ENCODE peak calls at places on chromosome 1, in eight cellular contexts. U is HCT116, Z is IMR-90, D is fibroblast of lung, T is neuronal stem cell, O is SK-N-SH, X is astrocyte, P is neural progenitor cell. A is an unnamed sample. For H3K4me1, the result is how much of the 10 kb centered on the place peaks cover.

GRCh38 chr1:156608981-156609380 is 7.7 kb upstream of the GPATCH4 start:
- DNase-seq in T (no peak), U (no peak), D (no peak), X (no peak), Z (no peak), O (peak), P (peak), A (peak)

GRCh38 chr1:6025269-6026094 is 20.2 kb upstream of the KCNAB2 start:
- DNase-seq in Z (peak), U (no peak), D (no peak), P (no peak), T (no peak), X (no peak), O (no peak), A (peak)

GRCh38 chr1:33820804-33821203 is 43.1 kb upstream of the HMGB4 start:
- DNase-seq in Z (no peak), P (no peak), O (no peak), X (no peak), T (no peak), U (no peak), D (no peak), A (no peak)

GRCh38 chr1:12097321-12097720 is 34.2 kb downstream of the TNFRSF8 start:
- DNase-seq in D (no peak), P (no peak), U (no peak), X (peak), Z (peak), O (no peak), T (no peak), A (peak)

GRCh38 chr1:30250338-30251022 is 472.9 kb downstream of the MATN1 start:
- DNase-seq in U (no peak), X (no peak), O (no peak), D (no peak), P (no peak), T (no peak), Z (no peak), A (no peak)

GRCh38 chr1:8075511-8076051 is 49.5 kb upstream of the ERRFI1 start:
- DNase-seq in T (no peak), D (no peak), U (no peak), X (peak), Z (peak), O (no peak), P (no peak), A (peak)

GRCh38 chr1:30764396-30764795 is 6.8 kb upstream of the LAPTM5 start:
- DNase-seq in X (no peak), Z (no peak), U (no peak), P (no peak), O (no peak), T (no peak), D (no peak), A (no peak)

GRCh38 chr1:10613340-10613739 is 138.6 kb downstream of the PEX14 start:
- DNase-seq in U (no peak), X (no peak), T (no peak), D (no peak), O (no peak), P (no peak), Z (no peak), A (no peak)

GRCh38 chr1:240820816-240821215 is 208.9 kb upstream of the GREM2 start:
- DNase-seq in P (no peak), U (no peak), Z (no peak), O (no peak), D (no peak), T (no peak), X (no peak), A (no peak)

GRCh38 chr1:65209005-65209885 is 61.2 kb downstream of the AK4 start:
- DNase-seq in O (peak), T (no peak), X (peak), D (peak), U (peak), Z (peak), P (peak), A (peak)

GRCh38 chr1:214216779-214217178 is 64.2 kb upstream of the SMYD2 start:
- DNase-seq in P (no peak), O (no peak), U (no peak), X (no peak), D (no peak), Z (no peak), T (no peak), A (no peak)

GRCh38 chr1:216710598-216711333 is 12.5 kb downstream of the ESRRG start:
- DNase-seq in D (no peak), X (no peak), Z (no peak), T (no peak), O (no peak), U (no peak), P (no peak), A (no peak)

GRCh38 chr1:84347547-84348239 is 46.2 kb downstream of the SAMD13 start:
- DNase-seq in Z (peak), T (no peak), P (peak), X (peak), D (peak), U (no peak), O (no peak), A (peak)

GRCh38 chr1:195597929-195598328 is 1010.3 kb downstream of the KCNT2 start:
- DNase-seq in P (no peak), Z (no peak), O (no peak), X (no peak), U (no peak), T (no peak), D (no peak), A (no peak)

GRCh38 chr1:247111636-247112478 is 7.7 kb upstream of the ZNF669 start:
- DNase-seq in O (peak), T (peak), U (no peak), P (peak), D (peak), Z (peak), X (peak), A (peak)

GRCh38 chr1:10179751-10180150 is 30.6 kb upstream of the KIF1B start:
- DNase-seq in P (peak), U (no peak), D (no peak), T (peak), X (no peak), O (no peak), Z (no peak), A (no peak)

GRCh38 chr1:201222125-201222524 is 31.5 kb downstream of the IGFN1 start:
- DNase-seq in D (no peak), X (no peak), T (no peak), U (no peak), Z (no peak), P (no peak), O (no peak), A (no peak)

GRCh38 chr1:153346067-153346723 is 2.4 kb downstream of the PGLYRP4 start:
- DNase-seq in O (no peak), Z (no peak), X (no peak), D (no peak), U (no peak), P (no peak), T (no peak), A (no peak)

GRCh38 chr1:85321237-85321964 is 45.0 kb upstream of the BCL10 start:
- DNase-seq in T (no peak), U (no peak), D (peak), P (no peak), O (no peak), Z (peak), X (peak), A (peak)

GRCh38 chr1:86993269-86993985 is 79.0 kb downstream of the HS2ST1 start:
- DNase-seq in P (no peak), X (peak), T (no peak), U (no peak), O (no peak), D (no peak), Z (no peak), A (no peak)

GRCh38 chr1:246153796-246154212 is 353.3 kb downstream of the SMYD3 start:
- DNase-seq in Z (peak), D (peak), X (peak), O (no peak), P (no peak), U (peak), T (no peak), A (no peak)

GRCh38 chr1:92473781-92474495 is 12.8 kb downstream of the GFI1 start:
- DNase-seq in X (no peak), P (no peak), Z (no peak), D (no peak), T (no peak), O (no peak), U (no peak), A (no peak)

GRCh38 chr1:180544050-180544449 is 14.7 kb upstream of the OVAAL start:
- DNase-seq in Z (no peak), X (no peak), T (no peak), O (no peak), U (no peak), P (no peak), D (no peak), A (no peak)

GRCh38 chr1:64209221-64209620 is 5.8 kb downstream of the UBE2U start:
- DNase-seq in U (no peak), T (no peak), X (no peak), P (no peak), Z (no peak), O (no peak), D (no peak), A (peak)

GRCh38 chr1:211483896-211484612 is 7.9 kb downstream of the RD3 start:
- DNase-seq in U (no peak), X (no peak), T (no peak), Z (no peak), O (no peak), P (no peak), D (no peak), A (no peak)

GRCh38 chr1:42013881-42014470 is 95.3 kb upstream of the HIVEP3 start:
- DNase-seq in D (peak), Z (no peak), P (no peak), U (no peak), O (no peak), X (no peak), T (no peak), A (peak)

GRCh38 chr1:18234790-18235242 is 127.2 kb downstream of the IGSF21 start:
- DNase-seq in Z (peak), P (peak), X (no peak), U (peak), D (peak), T (peak), O (peak), A (peak)

GRCh38 chr1:197199923-197200467 is 53.5 kb upstream of the ASPM start:
- DNase-seq in Z (peak), D (peak), T (no peak), X (peak), O (no peak), P (no peak), U (no peak), A (peak)

GRCh38 chr1:6911229-6911941 is 126.1 kb downstream of the CAMTA1 start:
- DNase-seq in Z (no peak), T (no peak), P (no peak), O (no peak), X (no peak), U (no peak), D (no peak), A (no peak)

GRCh38 chr1:215566556-215567490 is at the start of gene KCTD3:
- DNase-seq in X (peak), Z (peak), O (peak), T (peak), D (peak), P (peak), U (no peak), A (peak)

GRCh38 chr1:154419620-154420020 is 14.5 kb downstream of the IL6R start:
- DNase-seq in X (peak), U (no peak), T (no peak), P (no peak), D (peak), O (no peak), Z (peak), A (peak)
- H3K4me2 ChIP-seq in X (peak), U (peak), T (no peak), P (no peak), D (peak), O (peak), Z (peak), A (peak)

GRCh38 chr1:50570064-50570463 is 146.8 kb upstream of the DMRTA2 start:
- DNase-seq in O (no peak), D (no peak), Z (peak), P (peak), T (peak), X (peak), U (no peak), A (no peak)
- H3K4me1 ChIP-seq in O (under half), D (under half), Z (under half), P (half or more), T (under half), X (under half), U (under half), A (under half)

GRCh38 chr1:224720216-224720615 is 104.1 kb downstream of the CNIH3 start:
- DNase-seq in D (no peak), Z (no peak), T (no peak), O (no peak), X (no peak), P (no peak), U (no peak), A (no peak)

GRCh38 chr1:224718470-224719053 is 102.4 kb downstream of the CNIH3 start:
- DNase-seq in X (no peak), U (no peak), T (no peak), P (no peak), O (no peak), Z (no peak), D (no peak), A (no peak)

GRCh38 chr1:224719716-224720115 is 103.6 kb downstream of the CNIH3 start:
- DNase-seq in U (no peak), P (no peak), X (no peak), Z (no peak), O (no peak), D (peak), T (no peak), A (no peak)

GRCh38 chr1:224722838-224723237 is 106.7 kb downstream of the CNIH3 start:
- DNase-seq in P (no peak), Z (no peak), T (no peak), D (no peak), O (no peak), U (no peak), X (no peak), A (no peak)

DNA sequence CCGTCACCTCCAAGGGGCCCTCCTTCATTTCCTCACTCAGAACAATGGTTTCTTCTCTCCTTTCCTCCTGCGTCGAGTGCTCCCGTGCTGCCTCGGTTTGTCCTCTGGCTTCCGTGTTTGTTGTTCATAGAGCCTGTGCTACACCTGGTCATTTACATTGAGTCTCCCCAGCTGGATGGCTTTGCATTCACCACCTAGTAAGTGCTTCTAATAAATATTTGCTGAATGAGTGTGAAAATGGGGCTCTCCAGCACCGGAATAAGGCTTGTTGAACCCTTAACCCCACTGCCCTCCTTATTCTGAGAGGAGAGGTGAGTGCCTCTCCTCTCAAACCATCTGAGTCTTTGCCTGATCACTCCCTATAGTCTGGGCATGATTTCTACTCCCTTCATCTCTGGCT is 104.9 kb downstream of the CNIH3 start:
- DNase-seq in X (no peak), Z (no peak), U (no peak), O (no peak), T (no peak), D (no peak), P (no peak), A (no peak)
- H3K9ac ChIP-seq in X (no peak), Z (no peak), U (no peak), O (no peak), T (no peak), D (no peak), P (no peak), A (no peak)

GRCh38 chr1:60280256-60280655 is 206.7 kb upstream of the C1orf87 start:
- DNase-seq in O (peak), P (no peak), Z (no peak), D (peak), X (no peak), U (no peak), T (no peak), A (peak)
- H3K4me2 ChIP-seq in O (peak), P (no peak), Z (no peak), D (no peak), X (peak), U (no peak), T (no peak), A (peak)